ENCODE peak calls at places on chromosomes 1 and 21, in six cellular contexts. M, R, P, B, E and A are unnamed samples.

GRCh38 chr1:229619002-229619401 is 6.9 kb downstream of the TAF5L start:
- DNase-seq in E (no peak), B (no peak), M (no peak), P (no peak), R (no peak), A (no peak)

GRCh38 chr1:12179111-12179519 is 12.3 kb downstream of the TNFRSF1B start:
- DNase-seq in P (no peak), E (peak; percentile 36), R (no peak), M (no peak), B (no peak), A (no peak)

GRCh38 chr1:216330262-216330661 is 93.0 kb downstream of the USH2A start:
- DNase-seq in M (no peak), E (no peak), P (no peak), B (no peak), R (no peak), A (no peak)

GRCh38 chr1:153774780-153775431 is at the start of gene SLC27A3:
- DNase-seq in P (peak; percentile 67), B (peak; percentile 75), R (peak; percentile 57), E (no peak), M (peak; percentile 88), A (peak; percentile 48)

GRCh38 chr21:25983745-25984144 is 186.8 kb downstream of the APP start:
- DNase-seq in M (peak; percentile 46), B (no peak), E (no peak), P (no peak), R (no peak), A (no peak)

GRCh38 chr1:204104331-204105222 is 31.7 kb downstream of the SOX13 start:
- DNase-seq in E (no peak), R (no peak), B (no peak), M (no peak), P (no peak), A (no peak)

GRCh38 chr21:17351766-17352165 is 161.1 kb upstream of the CXADR start:
- DNase-seq in M (no peak), E (no peak), P (no peak), B (no peak), R (no peak), A (no peak)

GRCh38 chr1:66250075-66250474 is 283.9 kb upstream of the SGIP1 start:
- DNase-seq in E (no peak), R (no peak), P (no peak), M (no peak), B (no peak), A (no peak)

GRCh38 chr1:175918364-175918801 is 175.0 kb upstream of the TNR start:
- DNase-seq in E (no peak), R (no peak), M (no peak), P (no peak), B (no peak), A (no peak)

GRCh38 chr1:156438278-156438987 is 62.1 kb downstream of the MEF2D start:
- DNase-seq in P (no peak), E (no peak), M (no peak), B (no peak), R (no peak), A (no peak)

GRCh38 chr1:173554541-173555250 is 48.2 kb downstream of the SLC9C2 start:
- DNase-seq in E (peak; percentile 1), P (no peak), R (no peak), M (no peak), B (no peak), A (no peak)

GRCh38 chr21:41562101-41563000 is 54.4 kb upstream of the TMPRSS2 start:
- DNase-seq in R (no peak), P (no peak), B (no peak), M (no peak), E (no peak), A (no peak)

GRCh38 chr1:20698195-20698910 is 19.5 kb downstream of the KIF17 start:
- DNase-seq in R (no peak), P (no peak), B (no peak), E (peak; percentile 34), M (no peak), A (no peak)

GRCh38 chr1:117370071-117370470 is 2.8 kb downstream of the MAN1A2 start:
- DNase-seq in R (no peak), M (no peak), B (no peak), P (peak; percentile 51), E (no peak), A (no peak)

GRCh38 chr1:147515046-147515869 is 26.0 kb upstream of the BCL9 start:
- DNase-seq in M (no peak), P (no peak), E (peak; percentile 87), B (no peak), R (no peak), A (no peak)

GRCh38 chr1:186426118-186426517 is 34.8 kb downstream of the PDC start:
- DNase-seq in R (no peak), P (no peak), M (no peak), E (no peak), B (no peak), A (no peak)

GRCh38 chr1:186421446-186421845 is 39.5 kb downstream of the PDC start:
- DNase-seq in P (no peak), R (no peak), M (no peak), B (no peak), E (no peak), A (no peak)

GRCh38 chr1:186420311-186420710 is 40.6 kb downstream of the PDC start:
- DNase-seq in P (no peak), E (no peak), B (no peak), M (no peak), R (no peak), A (no peak)

GRCh38 chr1:186420923-186421322 is 40.0 kb downstream of the PDC start:
- DNase-seq in R (peak; percentile 6), E (no peak), P (no peak), M (no peak), B (no peak), A (peak; percentile 4)

GRCh38 chr1:186424539-186424938 is 36.4 kb downstream of the PDC start:
- DNase-seq in B (no peak), E (no peak), R (no peak), M (no peak), P (peak; percentile 25), A (no peak)
- TF ChIP-seq TAF1 in B (no peak), E (no peak), R (no peak), M (no peak), P (no peak), A (no peak)

GRCh38 chr1:200971428-200971903 is 52.0 kb downstream of the KIF21B start:
- DNase-seq in M (no peak), B (no peak), E (no peak), P (no peak), R (no peak), A (no peak)

GRCh38 chr1:200971955-200972711 is 51.4 kb downstream of the KIF21B start:
- DNase-seq in E (peak; percentile 30), B (peak; percentile 90), M (peak; percentile 92), R (peak; percentile 72), P (peak; percentile 73), A (peak; percentile 82)

GRCh38 chr1:200968469-200969410 is 54.8 kb downstream of the KIF21B start:
- DNase-seq in M (no peak), R (no peak), B (no peak), E (no peak), P (no peak), A (no peak)

GRCh38 chr1:200969726-200970521 is 53.6 kb downstream of the KIF21B start:
- DNase-seq in P (no peak), R (peak; percentile 68), M (no peak), B (no peak), E (no peak), A (peak; percentile 71)

GRCh38 chr1:200970771-200971427 is 52.6 kb downstream of the KIF21B start:
- DNase-seq in E (no peak), M (no peak), R (no peak), B (no peak), P (no peak), A (no peak)
- TF ChIP-seq POLR2AphosphoS5 in E (no peak), M (no peak), R (no peak), B (no peak), P (no peak), A (no peak)

GRCh38 chr1:39103321-39104157 is 77.4 kb downstream of the NDUFS5 start:
- DNase-seq in M (no peak), R (no peak), B (no peak), P (no peak), E (no peak), A (no peak)

GRCh38 chr1:39105061-39105840 is 79.1 kb downstream of the NDUFS5 start:
- DNase-seq in R (peak; percentile 70), M (peak; percentile 91), P (peak; percentile 81), B (peak; percentile 67), E (no peak), A (peak; percentile 56)

GRCh38 chr1:39105841-39106765 is 80.0 kb downstream of the NDUFS5 start:
- DNase-seq in P (peak; percentile 75), B (peak; percentile 64), E (peak; percentile 69), R (no peak), M (peak; percentile 54), A (no peak)

GRCh38 chr1:39104158-39105060 is 78.3 kb downstream of the NDUFS5 start:
- DNase-seq in E (no peak), R (no peak), B (peak; percentile 66), P (peak; percentile 38), M (no peak), A (no peak)

DNA sequence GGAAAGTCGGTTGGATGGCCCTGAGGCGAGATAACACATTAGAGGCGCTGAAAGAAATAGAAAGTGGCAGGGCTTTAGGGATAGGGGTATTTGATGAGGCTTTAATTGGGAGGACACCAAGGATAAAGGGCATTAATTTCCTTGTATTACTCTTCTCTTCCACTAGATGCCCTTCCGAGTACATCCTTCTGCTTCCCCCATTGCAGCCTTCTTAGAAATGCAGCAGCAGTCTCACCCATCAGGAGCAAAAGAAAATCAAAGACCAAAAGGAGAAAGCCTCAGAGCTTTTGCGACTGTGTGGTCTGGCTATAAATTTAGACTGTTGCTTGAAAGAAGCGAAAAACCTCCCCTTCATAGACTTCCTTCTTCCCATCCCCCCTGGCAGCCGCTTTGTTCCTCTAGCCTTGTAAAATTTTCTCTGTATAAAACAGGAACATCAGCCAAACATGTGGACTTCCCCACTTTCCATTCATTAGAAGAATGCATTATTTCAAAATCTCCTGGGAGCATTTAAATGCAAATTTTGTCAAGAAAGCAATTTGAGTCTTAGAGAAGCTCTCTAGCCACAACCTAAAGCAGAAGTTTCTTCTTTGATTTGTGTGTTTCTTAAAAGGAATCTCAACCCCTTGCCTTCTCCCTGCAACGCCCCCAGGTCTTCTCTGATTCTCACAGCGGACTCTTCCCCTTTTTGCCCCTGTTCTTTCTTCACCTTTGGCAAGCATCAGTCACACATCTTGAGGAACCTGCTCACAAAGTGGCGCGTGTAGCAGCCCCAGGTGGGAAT is 76.6 kb downstream of the NDUFS5 start:
- DNase-seq in P (peak; percentile 79), E (peak; percentile 53), B (peak; percentile 49), R (peak; percentile 53), M (peak; percentile 79), A (peak; percentile 57)
- TF ChIP-seq TAF1 in P (no peak), E (no peak), B (peak; percentile 22), R (no peak), M (no peak), A (no peak)

GRCh38 chr1:32198237-32199042 is 2.0 kb upstream of the CCDC28B start:
- DNase-seq in P (no peak), M (no peak), R (no peak), E (no peak), B (no peak), A (no peak)

GRCh38 chr1:32199717-32200072 is 700 bp upstream of the CCDC28B start:
- DNase-seq in R (no peak), P (no peak), M (peak; percentile 42), E (no peak), B (peak; percentile 58), A (no peak)

GRCh38 chr1:32201011-32201855 is 838 bp downstream of the CCDC28B start:
- DNase-seq in M (peak; percentile 65), R (peak; percentile 69), P (peak; percentile 93), E (no peak), B (peak; percentile 72), A (peak; percentile 62)

GRCh38 chr1:32199043-32199716 is 1.2 kb upstream of the CCDC28B start:
- DNase-seq in P (no peak), B (no peak), R (no peak), M (no peak), E (no peak), A (no peak)

GRCh38 chr1:32200226-32201010 is at the start of gene CCDC28B:
- DNase-seq in B (peak; percentile 82), E (no peak), M (peak; percentile 86), R (peak; percentile 69), P (peak; percentile 79), A (peak; percentile 71)
- TF ChIP-seq POLR2AphosphoS5 in B (no peak), E (no peak), M (peak; percentile 27), R (peak; percentile 27), P (no peak), A (no peak)